ENCODE peak calls at places on chromosomes 6 and 20, in seven cellular contexts. One of them, this sample, is unnamed.

GRCh38 chr6:3804981-3805380 is 44.2 kb upstream of the FAM50B start:
- DNase-seq in neuronal stem cell: no peak
- DNase-seq in mesendoderm: no peak
- DNase-seq in H1: no peak
- DNase-seq in IMR-90: no peak
- DNase-seq in H9: no peak
- DNase-seq in mesenchymal stem cell: no peak
- DNase-seq in this sample: no peak

GRCh38 chr20:32453467-32454163 is 95.5 kb downstream of the ASXL1 start:
- DNase-seq in IMR-90: no peak
- DNase-seq in H1: no peak
- DNase-seq in H9: no peak
- DNase-seq in mesendoderm: no peak
- DNase-seq in neuronal stem cell: no peak
- DNase-seq in mesenchymal stem cell: no peak
- DNase-seq in this sample: no peak

GRCh38 chr6:3549314-3549940 is 92.6 kb upstream of the SLC22A23 start:
- DNase-seq in IMR-90: no peak
- DNase-seq in mesenchymal stem cell: no peak
- DNase-seq in H1: peak; percentile 14
- DNase-seq in mesendoderm: no peak
- DNase-seq in neuronal stem cell: no peak
- DNase-seq in H9: no peak
- DNase-seq in this sample: no peak

GRCh38 chr6:109978174-109979032 is at the start of gene GPR6:
- DNase-seq in H9: peak; percentile 87
- DNase-seq in mesenchymal stem cell: peak; percentile 70
- DNase-seq in neuronal stem cell: peak; percentile 91
- DNase-seq in H1: peak; percentile 97
- DNase-seq in IMR-90: peak; percentile 34
- DNase-seq in mesendoderm: peak; percentile 93
- DNase-seq in this sample: peak; percentile 89

GRCh38 chr6:106739387-106739786 is 110.0 kb downstream of the QRSL1 start:
- DNase-seq in neuronal stem cell: no peak
- DNase-seq in mesendoderm: no peak
- DNase-seq in mesenchymal stem cell: no peak
- DNase-seq in IMR-90: no peak
- DNase-seq in H1: no peak
- DNase-seq in H9: no peak
- DNase-seq in this sample: no peak

GRCh38 chr6:49915035-49915434 is 48.7 kb upstream of the CRISP1 start:
- DNase-seq in H9: peak; percentile 44
- DNase-seq in mesenchymal stem cell: no peak
- DNase-seq in IMR-90: no peak
- DNase-seq in neuronal stem cell: no peak
- DNase-seq in H1: no peak
- DNase-seq in mesendoderm: peak; percentile 81
- DNase-seq in this sample: no peak

GRCh38 chr6:139587469-139587868 is 213.0 kb upstream of the CITED2 start:
- DNase-seq in neuronal stem cell: no peak
- DNase-seq in H1: no peak
- DNase-seq in mesenchymal stem cell: peak; percentile 89
- DNase-seq in IMR-90: peak; percentile 93
- DNase-seq in mesendoderm: peak; percentile 96
- DNase-seq in H9: no peak
- DNase-seq in this sample: peak; percentile 87

GRCh38 chr20:63173552-63174191 is 42.3 kb downstream of the YTHDF1 start:
- DNase-seq in H1: no peak
- DNase-seq in mesenchymal stem cell: no peak
- DNase-seq in neuronal stem cell: peak; percentile 60
- DNase-seq in mesendoderm: no peak
- DNase-seq in H9: no peak
- DNase-seq in IMR-90: no peak
- DNase-seq in this sample: no peak

GRCh38 chr20:58634121-58634817 is 16.8 kb upstream of the STX16 start:
- DNase-seq in mesendoderm: no peak
- DNase-seq in H1: no peak
- DNase-seq in mesenchymal stem cell: peak; percentile 56
- DNase-seq in H9: no peak
- DNase-seq in IMR-90: peak; percentile 92
- DNase-seq in neuronal stem cell: no peak
- DNase-seq in this sample: no peak

GRCh38 chr6:32658268-32658897 is 8.1 kb downstream of the HLA-DQB1 start:
- DNase-seq in mesenchymal stem cell: no peak
- DNase-seq in IMR-90: no peak
- DNase-seq in neuronal stem cell: no peak
- DNase-seq in mesendoderm: no peak
- DNase-seq in H9: no peak
- DNase-seq in H1: no peak
- DNase-seq in this sample: no peak

GRCh38 chr20:43939762-43940121 is 25.1 kb downstream of the TOX2 start:
- DNase-seq in neuronal stem cell: no peak
- DNase-seq in IMR-90: no peak
- DNase-seq in mesenchymal stem cell: no peak
- DNase-seq in H9: no peak
- DNase-seq in mesendoderm: no peak
- DNase-seq in H1: no peak
- DNase-seq in this sample: no peak

GRCh38 chr20:41287327-41287726 is 30.2 kb downstream of the ZHX3 start:
- DNase-seq in neuronal stem cell: no peak
- DNase-seq in mesendoderm: no peak
- DNase-seq in IMR-90: peak; percentile 97
- DNase-seq in mesenchymal stem cell: peak; percentile 55
- DNase-seq in H9: no peak
- DNase-seq in H1: no peak
- DNase-seq in this sample: no peak

GRCh38 chr6:4377635-4378034 is 242.3 kb upstream of the ECI2 start:
- DNase-seq in mesenchymal stem cell: no peak
- DNase-seq in H1: no peak
- DNase-seq in IMR-90: no peak
- DNase-seq in H9: no peak
- DNase-seq in neuronal stem cell: no peak
- DNase-seq in mesendoderm: no peak
- DNase-seq in this sample: peak; percentile 70

GRCh38 chr6:101582786-101583185 is 189.3 kb downstream of the GRIK2 start:
- DNase-seq in H9: no peak
- DNase-seq in H1: no peak
- DNase-seq in IMR-90: no peak
- DNase-seq in mesenchymal stem cell: no peak
- DNase-seq in mesendoderm: no peak
- DNase-seq in neuronal stem cell: peak; percentile 8
- DNase-seq in this sample: no peak

GRCh38 chr20:46043556-46043955 is 14.5 kb downstream of the SLC12A5 start:
- DNase-seq in H9: no peak
- DNase-seq in mesenchymal stem cell: no peak
- DNase-seq in neuronal stem cell: no peak
- DNase-seq in IMR-90: no peak
- DNase-seq in H1: no peak
- DNase-seq in mesendoderm: no peak
- DNase-seq in this sample: no peak

GRCh38 chr6:41488392-41489129 is 57.6 kb upstream of the FOXP4 start:
- DNase-seq in neuronal stem cell: peak; percentile 76
- DNase-seq in IMR-90: peak; percentile 92
- DNase-seq in mesendoderm: peak; percentile 91
- DNase-seq in H9: peak; percentile 71
- DNase-seq in H1: peak; percentile 62
- DNase-seq in mesenchymal stem cell: peak; percentile 93
- DNase-seq in this sample: no peak

GRCh38 chr6:121093928-121094327 is 240.4 kb downstream of the TBC1D32 start:
- DNase-seq in mesenchymal stem cell: peak; percentile 15
- DNase-seq in mesendoderm: no peak
- DNase-seq in neuronal stem cell: no peak
- DNase-seq in H9: no peak
- DNase-seq in H1: no peak
- DNase-seq in IMR-90: peak; percentile 76
- DNase-seq in this sample: no peak

GRCh38 chr20:9609892-9610502 is 95.6 kb downstream of the LAMP5 start:
- DNase-seq in mesenchymal stem cell: peak; percentile 67
- DNase-seq in neuronal stem cell: peak; percentile 84
- DNase-seq in H9: peak; percentile 73
- DNase-seq in IMR-90: peak; percentile 71
- DNase-seq in H1: peak; percentile 73
- DNase-seq in mesendoderm: peak; percentile 77
- DNase-seq in this sample: peak; percentile 87

GRCh38 chr6:112443118-112443641 is 96.0 kb downstream of the RFPL4B start:
- DNase-seq in H1: no peak
- DNase-seq in IMR-90: no peak
- DNase-seq in mesendoderm: no peak
- DNase-seq in H9: no peak
- DNase-seq in mesenchymal stem cell: no peak
- DNase-seq in neuronal stem cell: peak; percentile 12
- DNase-seq in this sample: no peak

GRCh38 chr20:19083136-19083621 is 129.3 kb upstream of the SLC24A3 start:
- DNase-seq in mesendoderm: no peak
- DNase-seq in H9: no peak
- DNase-seq in mesenchymal stem cell: no peak
- DNase-seq in IMR-90: no peak
- DNase-seq in H1: no peak
- DNase-seq in neuronal stem cell: no peak
- DNase-seq in this sample: no peak

GRCh38 chr6:33967266-33967767 is 163.5 kb upstream of the MLN start:
- DNase-seq in H1: no peak
- DNase-seq in mesenchymal stem cell: no peak
- DNase-seq in IMR-90: no peak
- DNase-seq in H9: peak; percentile 7
- DNase-seq in neuronal stem cell: no peak
- DNase-seq in mesendoderm: no peak
- DNase-seq in this sample: no peak

GRCh38 chr20:61185841-61186601 is 66.0 kb upstream of the CDH4 start:
- DNase-seq in mesenchymal stem cell: peak; percentile 98
- DNase-seq in H9: no peak
- DNase-seq in IMR-90: peak; percentile 98
- DNase-seq in mesendoderm: peak; percentile 79
- DNase-seq in H1: no peak
- DNase-seq in neuronal stem cell: no peak
- DNase-seq in this sample: peak; percentile 92

GRCh38 chr20:10185741-10186558 is 32.7 kb upstream of the SNAP25 start:
- DNase-seq in H9: no peak
- DNase-seq in mesendoderm: no peak
- DNase-seq in IMR-90: no peak
- DNase-seq in neuronal stem cell: no peak
- DNase-seq in mesenchymal stem cell: no peak
- DNase-seq in H1: no peak
- DNase-seq in this sample: no peak

DNA sequence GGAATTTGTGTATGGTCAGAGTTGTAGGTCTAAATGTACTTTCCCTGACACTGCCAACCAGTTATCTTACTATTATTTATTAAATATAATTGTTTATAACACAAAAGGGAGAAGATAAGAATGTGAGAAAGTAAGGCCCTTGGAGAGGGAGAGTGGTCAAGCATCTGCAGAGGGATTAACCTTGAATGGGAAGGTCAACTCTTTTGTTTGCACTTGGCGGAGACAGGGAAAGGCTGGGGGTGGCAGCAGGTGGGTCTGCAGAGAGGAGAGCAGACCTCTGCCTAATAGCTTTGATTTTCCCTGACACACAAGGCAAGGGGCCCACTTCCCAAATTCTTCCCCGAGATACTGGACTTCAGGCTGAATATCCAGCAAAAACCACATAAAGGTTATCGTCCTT is 4.2 kb downstream of the LRP11 start:
- DNase-seq in mesenchymal stem cell: no peak
- DNase-seq in mesendoderm: no peak
- DNase-seq in neuronal stem cell: no peak
- DNase-seq in IMR-90: no peak
- DNase-seq in H9: no peak
- DNase-seq in H1: no peak
- DNase-seq in this sample: no peak
- H2BK120ac ChIP-seq in mesenchymal stem cell: no peak overlapping the region
- H2BK120ac ChIP-seq in mesendoderm: no peak overlapping the region
- H2BK120ac ChIP-seq in neuronal stem cell: no peak overlapping the region
- H2BK120ac ChIP-seq in IMR-90: peak overlapping the region; percentile 86
- H2BK120ac ChIP-seq in H9: no peak overlapping the region
- H2BK120ac ChIP-seq in H1: no peak overlapping the region
- H2BK120ac ChIP-seq in this sample: no peak overlapping the region

GRCh38 chr20:48760403-48760889 is 67.4 kb downstream of the PREX1 start:
- DNase-seq in mesenchymal stem cell: no peak
- DNase-seq in IMR-90: peak; percentile 24
- DNase-seq in neuronal stem cell: no peak
- DNase-seq in H9: no peak
- DNase-seq in mesendoderm: no peak
- DNase-seq in H1: no peak
- DNase-seq in this sample: no peak

GRCh38 chr20:48761914-48762313 is 65.9 kb downstream of the PREX1 start:
- DNase-seq in H1: no peak
- DNase-seq in neuronal stem cell: no peak
- DNase-seq in mesendoderm: peak; percentile 32
- DNase-seq in mesenchymal stem cell: no peak
- DNase-seq in IMR-90: no peak
- DNase-seq in H9: no peak
- DNase-seq in this sample: no peak

GRCh38 chr20:48758206-48758820 is 69.5 kb downstream of the PREX1 start:
- DNase-seq in H1: no peak
- DNase-seq in mesenchymal stem cell: no peak
- DNase-seq in IMR-90: no peak
- DNase-seq in H9: no peak
- DNase-seq in neuronal stem cell: no peak
- DNase-seq in mesendoderm: no peak
- DNase-seq in this sample: no peak

GRCh38 chr20:48761023-48761785 is 66.6 kb downstream of the PREX1 start:
- DNase-seq in mesenchymal stem cell: no peak
- DNase-seq in H9: no peak
- DNase-seq in neuronal stem cell: no peak
- DNase-seq in IMR-90: no peak
- DNase-seq in mesendoderm: no peak
- DNase-seq in H1: no peak
- DNase-seq in this sample: no peak

GRCh38 chr20:48759631-48760245 is 68.1 kb downstream of the PREX1 start:
- DNase-seq in IMR-90: no peak
- DNase-seq in mesendoderm: no peak
- DNase-seq in H1: no peak
- DNase-seq in neuronal stem cell: no peak
- DNase-seq in mesenchymal stem cell: no peak
- DNase-seq in H9: no peak
- DNase-seq in this sample: no peak
- H2BK120ac ChIP-seq in IMR-90: no peak overlapping the region
- H2BK120ac ChIP-seq in mesendoderm: no peak overlapping the region
- H2BK120ac ChIP-seq in H1: no peak overlapping the region
- H2BK120ac ChIP-seq in neuronal stem cell: no peak overlapping the region
- H2BK120ac ChIP-seq in mesenchymal stem cell: no peak overlapping the region
- H2BK120ac ChIP-seq in H9: no peak overlapping the region
- H2BK120ac ChIP-seq in this sample: no peak overlapping the region

DNA sequence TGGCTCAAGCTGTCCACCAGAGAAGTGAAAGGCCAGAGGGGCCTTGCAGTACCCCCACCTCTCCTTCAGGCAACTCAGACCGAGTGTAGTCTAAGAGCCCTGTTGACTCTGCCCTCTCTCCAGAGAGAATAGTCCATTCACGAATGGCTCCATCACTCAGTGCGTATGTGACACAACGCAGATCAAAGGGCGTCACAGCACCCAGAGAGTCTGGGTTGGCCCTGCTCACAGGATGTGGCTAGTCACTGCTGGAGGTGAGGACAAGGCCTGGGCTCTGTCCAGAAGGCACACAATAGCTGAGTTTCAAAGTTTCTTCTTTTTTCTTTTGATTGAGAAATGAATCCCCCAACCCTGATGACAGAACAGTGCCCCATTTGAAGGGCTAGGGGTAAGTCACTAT is 74.1 kb downstream of the TRMT11 start:
- DNase-seq in H9: no peak
- DNase-seq in mesendoderm: no peak
- DNase-seq in mesenchymal stem cell: no peak
- DNase-seq in IMR-90: no peak
- DNase-seq in H1: no peak
- DNase-seq in neuronal stem cell: no peak
- DNase-seq in this sample: no peak
- H2BK120ac ChIP-seq in H9: no peak overlapping the region
- H2BK120ac ChIP-seq in mesendoderm: no peak overlapping the region
- H2BK120ac ChIP-seq in mesenchymal stem cell: no peak overlapping the region
- H2BK120ac ChIP-seq in IMR-90: no peak overlapping the region
- H2BK120ac ChIP-seq in H1: no peak overlapping the region
- H2BK120ac ChIP-seq in neuronal stem cell: no peak overlapping the region
- H2BK120ac ChIP-seq in this sample: no peak overlapping the region

GRCh38 chr6:152632383-152632782 is 4.8 kb downstream of the SYNE1 start:
- DNase-seq in neuronal stem cell: no peak
- DNase-seq in H1: no peak
- DNase-seq in IMR-90: no peak
- DNase-seq in H9: no peak
- DNase-seq in mesenchymal stem cell: no peak
- DNase-seq in mesendoderm: no peak
- DNase-seq in this sample: no peak
- H2BK120ac ChIP-seq in neuronal stem cell: no peak overlapping the region
- H2BK120ac ChIP-seq in H1: no peak overlapping the region
- H2BK120ac ChIP-seq in IMR-90: no peak overlapping the region
- H2BK120ac ChIP-seq in H9: no peak overlapping the region
- H2BK120ac ChIP-seq in mesenchymal stem cell: no peak overlapping the region
- H2BK120ac ChIP-seq in mesendoderm: no peak overlapping the region
- H2BK120ac ChIP-seq in this sample: no peak overlapping the region